ENCODE peak calls at places on chromosomes 4 and X, in seven cellular contexts. B is NCI-H146, T is AG10803, D is RPMI7951, R is sciatic nerve, Q is SW480, P is iPS DF 6.9. U is an unnamed sample.

GRCh38 chrX:1443496-1444075 is 9.1 kb downstream of the ASMTL start:
- DNase-seq in B (no peak), T (no peak), D (no peak), R (peak; percentile 48), Q (no peak), P (no peak), U (no peak)

GRCh38 chrX:98067611-98068010 is 1183.9 kb downstream of the RPA4 start:
- DNase-seq in B (no peak), T (peak; percentile 25), D (no peak), R (no peak), Q (no peak), P (no peak), U (no peak)

GRCh38 chr4:19300213-19300612 is 951.5 kb upstream of the SLIT2 start:
- DNase-seq in B (no peak), T (peak; percentile 68), D (peak; percentile 49), R (no peak), Q (no peak), P (no peak), U (no peak)

GRCh38 chrX:23788521-23788920 is 5.5 kb downstream of the SAT1 start:
- DNase-seq in B (no peak), T (no peak), D (no peak), R (no peak), Q (peak; percentile 45), P (no peak), U (no peak)

GRCh38 chr4:98793658-98794057 is 135.2 kb upstream of the TSPAN5 start:
- DNase-seq in B (no peak), T (no peak), D (no peak), R (no peak), Q (no peak), P (no peak), U (no peak)

GRCh38 chr4:84232311-84233095 is 266.6 kb downstream of the NKX6-1 start:
- DNase-seq in B (no peak), T (no peak), D (peak; percentile 72), R (no peak), Q (no peak), P (no peak), U (no peak)

GRCh38 chr4:83876047-83876446 is 340.1 kb downstream of the GPAT3 start:
- DNase-seq in B (no peak), T (peak; percentile 12), D (no peak), R (no peak), Q (no peak), P (no peak), U (no peak)

GRCh38 chr4:73692284-73692683 is 48.1 kb upstream of the CXCL8 start:
- DNase-seq in B (no peak), T (no peak), D (no peak), R (no peak), Q (no peak), P (no peak), U (no peak)

GRCh38 chr4:82715731-82716617 is 82.6 kb downstream of the SCD5 start:
- DNase-seq in B (no peak), T (peak; percentile 79), D (no peak), R (no peak), Q (no peak), P (no peak), U (no peak)

GRCh38 chr4:128387600-128388351 is 100.2 kb upstream of the PGRMC2 start:
- DNase-seq in B (no peak), T (peak; percentile 53), D (peak; percentile 50), R (no peak), Q (peak; percentile 11), P (no peak), U (no peak)

GRCh38 chr4:80154547-80154933 is 42.8 kb upstream of the PRDM8 start:
- DNase-seq in B (no peak), T (no peak), D (no peak), R (no peak), Q (no peak), P (no peak), U (no peak)